ENCODE peak calls at places on chromosomes 3 and 15, in five cellular contexts. H is HepG2, D is NT2/D1, G is H1, N is SK-N-SH. C is an unnamed sample.

GRCh38 chr3:108513961-108514360 is 3.6 kb upstream of the MYH15 start:
- DNase-seq in H (no peak), N (no peak), D (no peak), G (no peak), C (no peak)

GRCh38 chr15:66745530-66746230 is 43.6 kb downstream of the SMAD6 start:
- DNase-seq in G (no peak), H (no peak), D (no peak), N (no peak), C (no peak)

GRCh38 chr3:73365756-73366397 is 258.9 kb downstream of the PDZRN3 start:
- DNase-seq in H (no peak), G (no peak), N (no peak), D (no peak), C (no peak)

GRCh38 chr15:41511331-41512077 is 2.1 kb downstream of the LTK start:
- DNase-seq in G (peak), H (no peak), D (no peak), N (no peak), C (no peak)

GRCh38 chr3:10883478-10884234 is 67.6 kb downstream of the SLC6A11 start:
- DNase-seq in H (peak), G (peak), D (peak), N (peak), C (peak)

GRCh38 chr3:38650248-38650940 is 907 bp upstream of the SCN5A start:
- DNase-seq in D (no peak), N (peak), G (peak), H (no peak), C (no peak)

GRCh38 chr3:72725229-72725628 is 123.0 kb downstream of the SHQ1 start:
- DNase-seq in N (no peak), D (no peak), G (no peak), H (no peak), C (no peak)

GRCh38 chr15:81981888-81982287 is 63.9 kb downstream of the MEX3B start:
- DNase-seq in D (no peak), N (no peak), H (no peak), G (no peak), C (no peak)

GRCh38 chr3:34183581-34184313 is 385.3 kb downstream of the PDCD6IP start:
- DNase-seq in H (no peak), D (no peak), N (no peak), G (no peak), C (no peak)
- TF ChIP-seq YY1 in H (no peak), D (no peak), N (no peak), G (no peak), C (no peak)

DNA sequence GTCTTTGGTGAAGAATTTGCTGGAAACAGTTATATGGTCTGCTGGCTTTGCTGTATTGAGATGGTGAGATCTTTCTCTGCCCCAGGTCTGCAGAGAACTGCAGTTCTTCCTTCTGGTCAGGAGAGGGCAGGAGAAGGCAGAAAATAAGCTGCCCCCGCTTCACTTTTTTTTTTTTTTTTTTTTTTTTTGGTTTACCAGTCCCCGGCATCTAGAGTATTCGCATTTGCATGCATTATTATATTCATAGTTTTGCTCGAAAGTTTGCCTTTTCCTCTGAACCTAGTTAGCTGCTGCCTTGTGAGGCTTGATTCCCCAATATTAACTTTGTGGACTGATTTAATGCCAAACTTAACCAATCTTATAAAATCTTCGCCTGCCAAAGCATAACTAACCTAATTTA is 10.6 kb upstream of the PARL start:
- DNase-seq in G (no peak), H (peak), N (peak), D (peak), C (peak)
- TF ChIP-seq YY1 in G (no peak), H (no peak), N (no peak), D (no peak), C (no peak)

GRCh38 chr3:195069501-195070251 is 201.3 kb downstream of the XXYLT1 start:
- DNase-seq in D (no peak), H (no peak), G (no peak), N (no peak), C (no peak)
- TF ChIP-seq YY1 in D (no peak), H (no peak), G (no peak), N (no peak), C (no peak)

DNA sequence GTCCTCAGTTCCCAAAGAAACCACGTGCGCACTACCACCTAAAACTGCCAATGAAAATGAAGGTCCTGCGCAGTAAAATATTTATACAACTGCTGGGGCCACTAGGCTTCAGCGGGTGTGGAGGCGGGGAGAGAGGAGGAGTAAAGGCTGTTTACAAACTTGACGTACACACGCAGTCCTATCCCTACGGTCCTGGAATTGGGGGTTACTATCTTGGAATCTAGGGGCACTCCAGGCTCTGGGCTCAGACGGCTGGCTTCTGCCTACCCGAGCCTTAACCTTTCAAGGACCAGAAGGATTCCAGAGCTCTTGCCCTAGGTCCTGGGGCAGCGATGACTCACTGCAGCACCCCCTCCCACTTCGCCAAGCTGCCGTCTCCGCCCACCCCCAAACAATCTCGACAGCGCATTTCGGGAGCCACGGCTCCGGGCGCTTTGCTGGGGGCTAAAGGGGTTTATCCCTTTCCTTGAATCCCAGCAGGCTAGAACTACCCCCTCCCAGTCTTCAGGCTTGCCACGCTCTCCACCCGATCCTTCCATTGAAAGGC is 3.0 kb downstream of the ADAMTS9 start:
- DNase-seq in N (peak), G (peak), D (no peak), H (no peak), C (no peak)
- TF ChIP-seq YY1 in N (no peak), G (no peak), D (no peak), H (no peak), C (no peak)

DNA sequence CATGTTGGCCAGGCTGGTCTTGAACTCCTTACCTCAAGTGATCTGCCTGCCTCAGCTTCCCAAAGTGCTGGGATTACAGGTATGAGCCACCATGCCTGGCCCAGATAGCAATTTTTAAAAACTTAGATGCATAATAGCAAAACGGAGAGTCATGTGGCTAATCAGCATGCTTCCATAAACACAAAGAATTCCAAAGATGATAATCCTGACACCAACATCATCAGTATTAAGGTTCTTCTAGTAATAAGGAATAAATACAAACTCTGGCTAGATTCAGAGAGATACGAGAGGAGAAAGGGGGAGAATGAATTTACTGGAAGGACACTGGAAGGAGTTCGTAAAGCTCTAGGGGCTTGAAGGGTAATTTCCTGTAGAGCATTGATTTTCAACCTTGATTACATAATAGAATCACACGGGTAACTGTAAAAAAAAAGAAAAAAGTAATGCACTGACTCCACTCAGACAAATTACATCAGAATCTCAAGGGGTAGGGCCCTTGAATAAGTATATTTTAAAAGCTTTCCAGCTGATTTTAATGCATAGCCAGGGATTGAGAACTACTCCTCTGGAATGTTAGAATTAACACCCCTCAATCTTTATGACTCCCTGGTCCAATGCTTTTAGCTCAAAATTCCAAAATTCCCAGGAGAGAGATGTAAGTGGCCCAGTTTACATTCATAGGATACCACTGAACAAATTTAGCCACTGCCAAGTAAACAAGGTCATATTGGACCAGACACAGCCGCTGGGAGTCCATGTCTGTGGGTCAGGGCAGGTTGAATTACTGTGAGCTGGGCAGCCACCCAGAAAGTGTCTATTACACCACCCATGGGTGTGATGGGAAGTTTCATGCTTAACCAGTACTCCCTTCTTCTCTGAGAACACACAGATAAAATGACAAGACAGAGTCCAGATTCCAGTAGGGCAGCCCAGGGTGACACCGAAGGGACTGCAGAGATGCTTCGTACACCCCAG is 243.9 kb downstream of the TBL1XR1 start:
- DNase-seq in D (no peak), N (no peak), H (no peak), G (no peak), C (no peak)
- TF ChIP-seq YY1 in D (no peak), N (no peak), H (no peak), G (no peak), C (no peak)

DNA sequence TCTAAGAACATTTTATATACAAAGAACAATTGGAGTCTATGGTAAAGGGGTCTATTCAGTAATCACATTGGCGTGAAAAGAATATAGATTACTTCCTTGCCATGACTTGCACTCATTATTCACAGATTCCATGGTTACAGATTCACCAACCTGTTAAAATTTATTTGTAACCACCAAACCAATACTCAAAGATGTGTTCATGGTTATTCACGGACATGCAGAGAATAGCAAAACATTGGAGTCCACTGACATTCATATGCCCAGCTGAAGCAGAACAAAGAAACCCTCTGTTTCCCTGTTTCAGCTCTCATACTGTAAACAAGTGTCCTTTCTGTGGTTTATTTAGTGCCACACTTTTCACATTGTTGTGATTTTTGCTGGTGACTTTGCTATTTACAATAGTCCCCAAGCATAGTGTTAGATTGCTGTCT is 185.8 kb upstream of the TTC14 start:
- DNase-seq in N (no peak), G (no peak), D (no peak), H (peak), C (no peak)
- TF ChIP-seq YY1 in N (no peak), G (no peak), D (no peak), H (no peak), C (no peak)

DNA sequence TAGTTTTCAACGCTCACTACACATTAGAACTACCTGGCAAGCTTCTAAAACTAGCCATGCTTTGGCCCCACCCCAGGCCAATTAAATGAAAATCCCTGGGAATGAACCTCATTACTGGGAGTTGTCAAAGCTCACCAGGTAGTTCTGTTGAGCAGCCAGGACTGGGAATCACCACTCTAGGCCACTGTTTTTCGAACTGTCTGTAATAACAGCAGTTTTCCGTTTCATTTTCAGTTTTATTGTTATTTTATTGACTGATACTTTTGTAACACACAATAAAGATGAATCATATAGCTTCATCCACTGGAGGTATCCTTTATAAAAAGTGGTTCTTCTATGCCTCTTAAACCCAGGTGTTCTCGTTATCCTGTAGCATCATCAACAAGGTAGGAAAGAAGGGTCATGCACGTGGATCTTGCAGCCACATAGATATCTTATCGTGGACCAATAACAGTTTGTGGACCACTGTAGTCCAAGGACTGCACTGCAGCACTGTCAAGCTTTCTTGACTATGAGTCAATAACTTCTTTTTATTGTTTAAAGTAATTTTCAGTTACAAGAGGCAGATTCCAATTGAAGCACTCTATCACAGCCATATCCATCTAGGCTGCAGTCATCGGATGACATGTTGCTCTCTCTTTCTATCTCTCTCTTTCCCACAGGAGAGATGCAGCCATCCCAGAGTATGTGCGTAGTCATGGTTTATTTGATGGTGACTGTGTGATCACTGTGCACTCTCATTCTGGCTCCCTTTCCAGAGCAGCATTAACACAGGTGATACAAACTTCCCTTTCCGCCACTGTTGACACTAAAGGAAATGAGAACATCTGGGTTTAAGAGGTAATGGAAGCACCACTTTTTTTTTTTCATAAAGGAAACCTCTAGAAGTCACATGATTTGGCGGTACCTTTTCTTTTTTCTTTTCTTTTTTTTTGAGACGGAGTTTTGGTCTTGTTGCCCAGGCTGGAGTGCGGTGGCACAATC is 39.0 kb upstream of the BLM start:
- DNase-seq in D (no peak), G (no peak), N (no peak), H (no peak), C (no peak)
- TF ChIP-seq YY1 in D (no peak), G (no peak), N (no peak), H (no peak), C (no peak)

C was measured in K562.